ENCODE peak calls at places on chromosome 6, in four cellular contexts. One of them, this sample, is unnamed.

GRCh38 chr6:115091461-115091860 is 748.6 kb upstream of the HS3ST5 start:
- DNase-seq in stimulated activated CD8-positive, alpha-beta memory T cell treated with anti-CD3 and anti-CD28 coated beads, Interleukin-2, amount 100 ng/mL, for 1 hour: no peak
- DNase-seq in heart right ventricle: no peak
- DNase-seq in T-cell: no peak
- DNase-seq in this sample: no peak

GRCh38 chr6:113318553-113318952 is 538.6 kb upstream of the MARCKS start:
- DNase-seq in stimulated activated CD8-positive, alpha-beta memory T cell treated with anti-CD3 and anti-CD28 coated beads, Interleukin-2, amount 100 ng/mL, for 1 hour: no peak
- DNase-seq in T-cell: no peak
- DNase-seq in heart right ventricle: no peak
- DNase-seq in this sample: no peak

GRCh38 chr6:33882154-33882553 is 78.4 kb upstream of the MLN start:
- DNase-seq in stimulated activated CD8-positive, alpha-beta memory T cell treated with anti-CD3 and anti-CD28 coated beads, Interleukin-2, amount 100 ng/mL, for 1 hour: no peak
- DNase-seq in heart right ventricle: peak
- DNase-seq in T-cell: no peak
- DNase-seq in this sample: no peak

GRCh38 chr6:142947702-142948480 is 2.9 kb upstream of the HIVEP2 start:
- DNase-seq in heart right ventricle: no peak
- DNase-seq in T-cell: no peak
- DNase-seq in stimulated activated CD8-positive, alpha-beta memory T cell treated with anti-CD3 and anti-CD28 coated beads, Interleukin-2, amount 100 ng/mL, for 1 hour: no peak
- DNase-seq in this sample: no peak

GRCh38 chr6:31888281-31889258 is 8.9 kb downstream of the EHMT2 start:
- DNase-seq in heart right ventricle: no peak
- DNase-seq in T-cell: peak
- DNase-seq in stimulated activated CD8-positive, alpha-beta memory T cell treated with anti-CD3 and anti-CD28 coated beads, Interleukin-2, amount 100 ng/mL, for 1 hour: peak
- DNase-seq in this sample: no peak

GRCh38 chr6:135572051-135572450 is 74.5 kb upstream of the AHI1 start:
- DNase-seq in stimulated activated CD8-positive, alpha-beta memory T cell treated with anti-CD3 and anti-CD28 coated beads, Interleukin-2, amount 100 ng/mL, for 1 hour: no peak
- DNase-seq in T-cell: no peak
- DNase-seq in heart right ventricle: no peak
- DNase-seq in this sample: no peak

GRCh38 chr6:15430181-15430580 is 184.3 kb downstream of the JARID2 start:
- DNase-seq in stimulated activated CD8-positive, alpha-beta memory T cell treated with anti-CD3 and anti-CD28 coated beads, Interleukin-2, amount 100 ng/mL, for 1 hour: no peak
- DNase-seq in heart right ventricle: no peak
- DNase-seq in T-cell: no peak
- DNase-seq in this sample: no peak

GRCh38 chr6:80132942-80133517 is 26.6 kb downstream of the BCKDHB start:
- DNase-seq in T-cell: peak
- DNase-seq in heart right ventricle: peak
- DNase-seq in stimulated activated CD8-positive, alpha-beta memory T cell treated with anti-CD3 and anti-CD28 coated beads, Interleukin-2, amount 100 ng/mL, for 1 hour: no peak
- DNase-seq in this sample: peak

GRCh38 chr6:105135056-105135455 is 44.8 kb downstream of the POPDC3 start:
- DNase-seq in heart right ventricle: peak
- DNase-seq in stimulated activated CD8-positive, alpha-beta memory T cell treated with anti-CD3 and anti-CD28 coated beads, Interleukin-2, amount 100 ng/mL, for 1 hour: no peak
- DNase-seq in T-cell: no peak
- DNase-seq in this sample: no peak

This sample was measured in naive thymus-derived CD8-positive, alpha-beta T cell.